ENCODE peak calls at places on chromosomes 5 and 9, in four cellular contexts. V is sigmoid colon, Q is A549, S is ovary. M is an unnamed sample.

GRCh38 chr9:93089481-93089991 is 6.5 kb upstream of the CARD19 start:
- DNase-seq in S (peak), V (peak), Q (no peak), M (no peak)

GRCh38 chr5:95848701-95849100 is 26.2 kb upstream of the GLRX start:
- DNase-seq in S (no peak), V (no peak), Q (no peak), M (no peak)

GRCh38 chr9:116275418-116276295 is 122.1 kb downstream of the PAPPA start:
- DNase-seq in V (no peak), S (no peak), Q (no peak), M (no peak)

GRCh38 chr9:36840895-36841536 is 193.1 kb downstream of the PAX5 start:
- DNase-seq in S (no peak), V (no peak), Q (no peak), M (no peak)

GRCh38 chr9:87787735-87788134 is 61.8 kb downstream of the CTSL start:
- DNase-seq in S (no peak), Q (peak), V (no peak), M (no peak)

GRCh38 chr5:90055831-90056328 is 353.7 kb downstream of the CETN3 start:
- DNase-seq in S (no peak), Q (no peak), V (no peak), M (no peak)

GRCh38 chr9:112084907-112085306 is 90.2 kb downstream of the SUSD1 start:
- DNase-seq in V (no peak), S (no peak), Q (no peak), M (no peak)

GRCh38 chr5:152142845-152143469 is 218.3 kb upstream of the GLRA1 start:
- DNase-seq in Q (peak), V (peak), S (peak), M (peak)

GRCh38 chr5:84384604-84385575 is at the start of gene EDIL3:
- DNase-seq in Q (no peak), V (peak), S (no peak), M (no peak)

GRCh38 chr5:59357421-59357977 is 536.0 kb downstream of the PDE4D start:
- DNase-seq in S (no peak), Q (no peak), V (no peak), M (no peak)

GRCh38 chr9:115254217-115254616 is 136.3 kb upstream of the TNC start:
- DNase-seq in V (no peak), Q (no peak), S (no peak), M (no peak)

GRCh38 chr5:136066705-136067271 is 38.0 kb downstream of the TGFBI start:
- DNase-seq in Q (no peak), V (peak), S (peak), M (no peak)

GRCh38 chr9:19666575-19666974 is 122.3 kb downstream of the SLC24A2 start:
- DNase-seq in V (no peak), Q (no peak), S (no peak), M (no peak)
- TF ChIP-seq EP300 in V (peak), Q (no peak), S (no peak), M (no peak)

GRCh38 chr9:2041736-2042135 is 26.6 kb downstream of the SMARCA2 start:
- DNase-seq in Q (no peak), V (no peak), S (no peak), M (no peak)
- H3K4me3 ChIP-seq in Q (no peak), V (no peak), S (no peak), M (no peak)

GRCh38 chr5:167840736-167841135 is 450.7 kb upstream of the WWC1 start:
- DNase-seq in S (no peak), Q (no peak), V (no peak), M (no peak)
- TF ChIP-seq EP300 in S (no peak), Q (no peak), V (no peak), M (no peak)

GRCh38 chr9:136946893-136947891 is 2.1 kb downstream of the C8G start:
- DNase-seq in Q (no peak), V (peak), S (no peak), M (no peak)
- H3K4me3 ChIP-seq in Q (no peak), V (no peak), S (no peak), M (no peak)

DNA sequence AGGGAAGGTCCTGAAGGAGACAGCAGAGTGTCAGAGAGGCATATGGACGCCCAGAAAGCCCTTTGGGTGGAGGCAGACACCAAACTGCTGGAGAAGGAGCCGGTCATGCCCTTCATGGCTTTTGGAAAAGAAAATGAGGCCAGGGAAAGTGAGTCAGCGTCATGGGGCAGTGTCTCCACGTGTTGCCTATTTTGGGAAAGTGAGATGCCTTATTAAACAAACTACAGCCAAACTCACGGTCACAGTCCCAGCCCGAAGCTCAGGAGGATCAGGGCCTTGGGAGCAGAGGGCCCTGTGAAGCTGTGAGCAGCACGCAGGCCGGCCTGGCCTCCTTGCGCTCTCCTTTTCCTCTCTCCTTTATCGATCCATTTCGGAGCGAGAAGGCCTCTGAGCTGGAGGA is 25.0 kb downstream of the RGS3 start:
- DNase-seq in Q (no peak), S (no peak), V (peak), M (no peak)
- TF ChIP-seq EP300 in Q (no peak), S (no peak), V (peak), M (no peak)

DNA sequence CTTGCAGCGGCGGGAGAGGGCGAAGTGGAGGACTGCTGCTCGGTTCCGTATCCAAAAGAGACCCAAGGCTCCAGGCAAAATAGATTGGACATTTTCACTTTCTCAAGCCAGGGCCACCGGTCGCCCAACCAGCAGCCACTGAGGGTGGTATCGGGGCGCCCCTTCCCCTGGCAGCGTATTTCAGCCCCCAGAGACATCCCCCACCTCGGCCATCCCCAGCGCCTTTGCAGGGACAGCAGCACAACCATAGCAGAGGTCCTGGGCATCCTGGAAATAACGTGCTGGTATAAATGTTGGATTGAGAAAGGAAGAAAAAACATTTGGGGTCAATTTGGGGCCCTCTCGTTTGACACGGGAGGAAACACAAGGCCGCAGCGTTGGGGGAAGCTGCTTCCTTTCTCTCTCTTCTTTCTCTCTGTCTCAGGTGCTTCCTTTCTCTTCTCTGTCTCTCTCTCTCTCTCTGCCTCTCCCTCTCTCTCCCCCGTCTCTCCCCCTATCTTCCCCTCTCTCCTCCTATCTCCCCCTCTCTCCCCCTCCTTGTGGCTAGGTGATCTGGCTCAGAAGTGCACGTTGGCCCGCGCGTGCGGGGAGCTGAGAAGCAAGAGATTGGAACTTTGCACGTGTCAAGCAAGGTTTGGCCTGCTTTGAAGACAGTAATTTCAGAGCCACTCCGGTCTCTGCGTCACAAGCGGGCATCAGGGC is 626 bp upstream of the RETREG1 start:
- DNase-seq in Q (no peak), V (no peak), S (no peak), M (no peak)
- H3K4me3 ChIP-seq in Q (peak), V (peak), S (peak), M (peak)

DNA sequence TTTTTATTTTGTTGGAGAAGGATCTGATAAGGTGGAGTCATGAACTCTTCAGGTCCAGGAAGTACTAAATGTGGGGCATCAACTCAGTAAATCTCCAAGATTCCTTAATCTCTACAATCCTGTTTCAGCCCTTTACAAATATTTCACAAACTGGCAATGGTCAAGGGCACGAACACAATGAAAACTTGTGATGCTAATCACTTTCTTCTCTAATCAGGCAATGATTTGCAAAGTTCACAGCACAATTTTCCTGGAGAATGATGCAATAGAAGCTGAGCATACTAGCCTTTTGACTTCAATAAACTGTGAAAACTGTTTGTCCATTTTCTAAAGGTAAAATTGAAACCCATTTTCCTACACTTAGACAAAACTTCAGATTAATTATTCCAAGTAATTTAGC is 16.9 kb downstream of the GDF9 start:
- DNase-seq in S (no peak), V (no peak), Q (no peak), M (no peak)
- TF ChIP-seq EP300 in S (no peak), V (no peak), Q (no peak), M (no peak)

DNA sequence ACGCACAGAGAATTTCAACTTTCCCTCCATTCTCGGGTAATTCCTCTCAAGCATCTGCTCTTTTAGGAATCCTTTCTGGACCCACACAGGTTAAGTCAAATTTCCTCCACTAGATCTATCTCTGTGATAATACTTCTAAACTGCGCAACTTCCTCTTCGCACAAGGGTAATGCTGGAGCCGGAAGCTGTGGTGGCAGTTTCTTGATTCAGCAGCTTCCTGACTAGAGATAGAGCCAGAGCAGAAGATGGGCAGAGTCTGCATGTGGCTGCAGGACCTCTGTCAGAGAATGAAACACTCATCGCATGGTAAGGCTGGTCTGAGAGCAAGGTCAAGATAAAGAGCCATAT is 11.1 kb upstream of the CDC42SE2 start:
- DNase-seq in V (peak), Q (no peak), S (no peak), M (no peak)
- H3K4me3 ChIP-seq in V (no peak), Q (no peak), S (no peak), M (no peak)